ENCODE peak calls at places on chromosomes 5 and 9, in eight cellular contexts. One of them, this sample, is unnamed.

GRCh38 chr9:110197330-110198187 is 10.4 kb downstream of the C9orf152 start:
- DNase-seq in central memory CD4-positive, alpha-beta T cell: no peak
- DNase-seq in stimulated activated CD8-positive, alpha-beta memory T cell treated with anti-CD3 and anti-CD28 coated beads, Interleukin-12 subunit alpha, Interleukin-12 subunit beta, amount 100 ng/mL, for 1 hour: no peak
- DNase-seq in stimulated activated CD4-positive, alpha-beta T cell treated with anti-CD3 and anti-CD28 coated beads, Interleukin-4, amount 100 ng/mL, for 1 hour: no peak
- DNase-seq in GM04503: no peak
- DNase-seq in ureter: no peak
- DNase-seq in SK-N-SH: no peak
- DNase-seq in neuronal stem cell: no peak
- DNase-seq in this sample: no peak

GRCh38 chr9:128634651-128635262 is 21.9 kb downstream of the DYNC2I2 start:
- DNase-seq in stimulated activated CD8-positive, alpha-beta memory T cell treated with anti-CD3 and anti-CD28 coated beads, Interleukin-12 subunit alpha, Interleukin-12 subunit beta, amount 100 ng/mL, for 1 hour: no peak
- DNase-seq in GM04503: no peak
- DNase-seq in ureter: no peak
- DNase-seq in central memory CD4-positive, alpha-beta T cell: no peak
- DNase-seq in stimulated activated CD4-positive, alpha-beta T cell treated with anti-CD3 and anti-CD28 coated beads, Interleukin-4, amount 100 ng/mL, for 1 hour: no peak
- DNase-seq in neuronal stem cell: no peak
- DNase-seq in SK-N-SH: peak; percentile 27
- DNase-seq in this sample: no peak

GRCh38 chr5:131430794-131431193 is 166.9 kb downstream of the CDC42SE2 start:
- DNase-seq in neuronal stem cell: no peak
- DNase-seq in GM04503: no peak
- DNase-seq in ureter: no peak
- DNase-seq in stimulated activated CD4-positive, alpha-beta T cell treated with anti-CD3 and anti-CD28 coated beads, Interleukin-4, amount 100 ng/mL, for 1 hour: no peak
- DNase-seq in central memory CD4-positive, alpha-beta T cell: no peak
- DNase-seq in stimulated activated CD8-positive, alpha-beta memory T cell treated with anti-CD3 and anti-CD28 coated beads, Interleukin-12 subunit alpha, Interleukin-12 subunit beta, amount 100 ng/mL, for 1 hour: no peak
- DNase-seq in SK-N-SH: no peak
- DNase-seq in this sample: no peak

GRCh38 chr5:147658293-147658932 is 124.1 kb downstream of the JAKMIP2 start:
- DNase-seq in GM04503: no peak
- DNase-seq in ureter: no peak
- DNase-seq in stimulated activated CD4-positive, alpha-beta T cell treated with anti-CD3 and anti-CD28 coated beads, Interleukin-4, amount 100 ng/mL, for 1 hour: no peak
- DNase-seq in neuronal stem cell: no peak
- DNase-seq in central memory CD4-positive, alpha-beta T cell: no peak
- DNase-seq in SK-N-SH: no peak
- DNase-seq in stimulated activated CD8-positive, alpha-beta memory T cell treated with anti-CD3 and anti-CD28 coated beads, Interleukin-12 subunit alpha, Interleukin-12 subunit beta, amount 100 ng/mL, for 1 hour: no peak
- DNase-seq in this sample: no peak

GRCh38 chr9:16074962-16075361 is 522.1 kb downstream of the CCDC171 start:
- DNase-seq in stimulated activated CD8-positive, alpha-beta memory T cell treated with anti-CD3 and anti-CD28 coated beads, Interleukin-12 subunit alpha, Interleukin-12 subunit beta, amount 100 ng/mL, for 1 hour: no peak
- DNase-seq in SK-N-SH: no peak
- DNase-seq in neuronal stem cell: no peak
- DNase-seq in ureter: no peak
- DNase-seq in GM04503: no peak
- DNase-seq in central memory CD4-positive, alpha-beta T cell: no peak
- DNase-seq in stimulated activated CD4-positive, alpha-beta T cell treated with anti-CD3 and anti-CD28 coated beads, Interleukin-4, amount 100 ng/mL, for 1 hour: no peak
- DNase-seq in this sample: no peak

GRCh38 chr5:157750320-157750719 is 6.8 kb downstream of the LSM11 start:
- DNase-seq in SK-N-SH: no peak
- DNase-seq in stimulated activated CD4-positive, alpha-beta T cell treated with anti-CD3 and anti-CD28 coated beads, Interleukin-4, amount 100 ng/mL, for 1 hour: no peak
- DNase-seq in central memory CD4-positive, alpha-beta T cell: no peak
- DNase-seq in neuronal stem cell: no peak
- DNase-seq in ureter: no peak
- DNase-seq in stimulated activated CD8-positive, alpha-beta memory T cell treated with anti-CD3 and anti-CD28 coated beads, Interleukin-12 subunit alpha, Interleukin-12 subunit beta, amount 100 ng/mL, for 1 hour: no peak
- DNase-seq in GM04503: no peak
- DNase-seq in this sample: no peak

GRCh38 chr5:132203464-132203818 is 24.2 kb downstream of the P4HA2 start:
- DNase-seq in central memory CD4-positive, alpha-beta T cell: no peak
- DNase-seq in stimulated activated CD4-positive, alpha-beta T cell treated with anti-CD3 and anti-CD28 coated beads, Interleukin-4, amount 100 ng/mL, for 1 hour: no peak
- DNase-seq in stimulated activated CD8-positive, alpha-beta memory T cell treated with anti-CD3 and anti-CD28 coated beads, Interleukin-12 subunit alpha, Interleukin-12 subunit beta, amount 100 ng/mL, for 1 hour: no peak
- DNase-seq in ureter: no peak
- DNase-seq in neuronal stem cell: no peak
- DNase-seq in GM04503: no peak
- DNase-seq in SK-N-SH: no peak
- DNase-seq in this sample: no peak

GRCh38 chr5:6812800-6813731 is 99.8 kb downstream of the TENT4A start:
- DNase-seq in GM04503: peak; percentile 16
- DNase-seq in neuronal stem cell: no peak
- DNase-seq in stimulated activated CD8-positive, alpha-beta memory T cell treated with anti-CD3 and anti-CD28 coated beads, Interleukin-12 subunit alpha, Interleukin-12 subunit beta, amount 100 ng/mL, for 1 hour: no peak
- DNase-seq in SK-N-SH: no peak
- DNase-seq in stimulated activated CD4-positive, alpha-beta T cell treated with anti-CD3 and anti-CD28 coated beads, Interleukin-4, amount 100 ng/mL, for 1 hour: no peak
- DNase-seq in ureter: peak; percentile 61
- DNase-seq in central memory CD4-positive, alpha-beta T cell: no peak
- DNase-seq in this sample: no peak

GRCh38 chr5:78295035-78295961 is 800 bp upstream of the AP3B1 start:
- DNase-seq in stimulated activated CD8-positive, alpha-beta memory T cell treated with anti-CD3 and anti-CD28 coated beads, Interleukin-12 subunit alpha, Interleukin-12 subunit beta, amount 100 ng/mL, for 1 hour: peak; percentile 24
- DNase-seq in neuronal stem cell: no peak
- DNase-seq in ureter: peak; percentile 43
- DNase-seq in stimulated activated CD4-positive, alpha-beta T cell treated with anti-CD3 and anti-CD28 coated beads, Interleukin-4, amount 100 ng/mL, for 1 hour: peak; percentile 39
- DNase-seq in central memory CD4-positive, alpha-beta T cell: peak; percentile 58
- DNase-seq in SK-N-SH: peak; percentile 29
- DNase-seq in GM04503: no peak
- DNase-seq in this sample: peak; percentile 48

GRCh38 chr5:135761746-135762145 is 72.7 kb upstream of the SLC25A48 start:
- DNase-seq in central memory CD4-positive, alpha-beta T cell: no peak
- DNase-seq in ureter: no peak
- DNase-seq in GM04503: no peak
- DNase-seq in stimulated activated CD4-positive, alpha-beta T cell treated with anti-CD3 and anti-CD28 coated beads, Interleukin-4, amount 100 ng/mL, for 1 hour: no peak
- DNase-seq in neuronal stem cell: no peak
- DNase-seq in stimulated activated CD8-positive, alpha-beta memory T cell treated with anti-CD3 and anti-CD28 coated beads, Interleukin-12 subunit alpha, Interleukin-12 subunit beta, amount 100 ng/mL, for 1 hour: no peak
- DNase-seq in SK-N-SH: no peak
- DNase-seq in this sample: no peak

GRCh38 chr9:136399176-136400037 is 563 bp downstream of the SNAPC4 start:
- DNase-seq in stimulated activated CD4-positive, alpha-beta T cell treated with anti-CD3 and anti-CD28 coated beads, Interleukin-4, amount 100 ng/mL, for 1 hour: peak; percentile 56
- DNase-seq in SK-N-SH: peak; percentile 61
- DNase-seq in stimulated activated CD8-positive, alpha-beta memory T cell treated with anti-CD3 and anti-CD28 coated beads, Interleukin-12 subunit alpha, Interleukin-12 subunit beta, amount 100 ng/mL, for 1 hour: no peak
- DNase-seq in GM04503: no peak
- DNase-seq in neuronal stem cell: no peak
- DNase-seq in central memory CD4-positive, alpha-beta T cell: peak; percentile 22
- DNase-seq in ureter: no peak
- DNase-seq in this sample: peak; percentile 38

GRCh38 chr9:129868571-129869486 is 33.6 kb downstream of the USP20 start:
- DNase-seq in SK-N-SH: no peak
- DNase-seq in stimulated activated CD4-positive, alpha-beta T cell treated with anti-CD3 and anti-CD28 coated beads, Interleukin-4, amount 100 ng/mL, for 1 hour: peak; percentile 80
- DNase-seq in neuronal stem cell: no peak
- DNase-seq in GM04503: no peak
- DNase-seq in stimulated activated CD8-positive, alpha-beta memory T cell treated with anti-CD3 and anti-CD28 coated beads, Interleukin-12 subunit alpha, Interleukin-12 subunit beta, amount 100 ng/mL, for 1 hour: peak; percentile 81
- DNase-seq in central memory CD4-positive, alpha-beta T cell: peak; percentile 97
- DNase-seq in ureter: no peak
- DNase-seq in this sample: no peak

GRCh38 chr5:62568800-62569432 is 9.7 kb upstream of the LRRC70 start:
- DNase-seq in SK-N-SH: no peak
- DNase-seq in ureter: no peak
- DNase-seq in stimulated activated CD8-positive, alpha-beta memory T cell treated with anti-CD3 and anti-CD28 coated beads, Interleukin-12 subunit alpha, Interleukin-12 subunit beta, amount 100 ng/mL, for 1 hour: no peak
- DNase-seq in stimulated activated CD4-positive, alpha-beta T cell treated with anti-CD3 and anti-CD28 coated beads, Interleukin-4, amount 100 ng/mL, for 1 hour: no peak
- DNase-seq in neuronal stem cell: no peak
- DNase-seq in central memory CD4-positive, alpha-beta T cell: no peak
- DNase-seq in GM04503: no peak
- DNase-seq in this sample: no peak

GRCh38 chr5:132747064-132747692 is at the start of gene CCNI2:
- DNase-seq in SK-N-SH: peak; percentile 87
- DNase-seq in central memory CD4-positive, alpha-beta T cell: peak; percentile 71
- DNase-seq in ureter: no peak
- DNase-seq in stimulated activated CD4-positive, alpha-beta T cell treated with anti-CD3 and anti-CD28 coated beads, Interleukin-4, amount 100 ng/mL, for 1 hour: peak; percentile 74
- DNase-seq in stimulated activated CD8-positive, alpha-beta memory T cell treated with anti-CD3 and anti-CD28 coated beads, Interleukin-12 subunit alpha, Interleukin-12 subunit beta, amount 100 ng/mL, for 1 hour: peak; percentile 45
- DNase-seq in neuronal stem cell: no peak
- DNase-seq in GM04503: no peak
- DNase-seq in this sample: peak; percentile 29

GRCh38 chr5:115414406-115415142 is 118.1 kb upstream of the CCDC112 start:
- DNase-seq in central memory CD4-positive, alpha-beta T cell: no peak
- DNase-seq in GM04503: peak; percentile 77
- DNase-seq in stimulated activated CD8-positive, alpha-beta memory T cell treated with anti-CD3 and anti-CD28 coated beads, Interleukin-12 subunit alpha, Interleukin-12 subunit beta, amount 100 ng/mL, for 1 hour: no peak
- DNase-seq in SK-N-SH: no peak
- DNase-seq in stimulated activated CD4-positive, alpha-beta T cell treated with anti-CD3 and anti-CD28 coated beads, Interleukin-4, amount 100 ng/mL, for 1 hour: no peak
- DNase-seq in ureter: no peak
- DNase-seq in neuronal stem cell: no peak
- DNase-seq in this sample: no peak

GRCh38 chr5:171137768-171138540 is 171.1 kb upstream of the TLX3 start:
- DNase-seq in stimulated activated CD8-positive, alpha-beta memory T cell treated with anti-CD3 and anti-CD28 coated beads, Interleukin-12 subunit alpha, Interleukin-12 subunit beta, amount 100 ng/mL, for 1 hour: no peak
- DNase-seq in GM04503: no peak
- DNase-seq in central memory CD4-positive, alpha-beta T cell: no peak
- DNase-seq in SK-N-SH: no peak
- DNase-seq in stimulated activated CD4-positive, alpha-beta T cell treated with anti-CD3 and anti-CD28 coated beads, Interleukin-4, amount 100 ng/mL, for 1 hour: no peak
- DNase-seq in ureter: no peak
- DNase-seq in neuronal stem cell: no peak
- DNase-seq in this sample: no peak

GRCh38 chr5:27978322-27978721 is 939.9 kb upstream of the CDH9 start:
- DNase-seq in central memory CD4-positive, alpha-beta T cell: no peak
- DNase-seq in ureter: no peak
- DNase-seq in neuronal stem cell: no peak
- DNase-seq in stimulated activated CD8-positive, alpha-beta memory T cell treated with anti-CD3 and anti-CD28 coated beads, Interleukin-12 subunit alpha, Interleukin-12 subunit beta, amount 100 ng/mL, for 1 hour: no peak
- DNase-seq in stimulated activated CD4-positive, alpha-beta T cell treated with anti-CD3 and anti-CD28 coated beads, Interleukin-4, amount 100 ng/mL, for 1 hour: no peak
- DNase-seq in GM04503: no peak
- DNase-seq in SK-N-SH: no peak
- DNase-seq in this sample: no peak

GRCh38 chr9:73152953-73153352 is 1.3 kb downstream of the ANXA1 start:
- DNase-seq in neuronal stem cell: no peak
- DNase-seq in stimulated activated CD8-positive, alpha-beta memory T cell treated with anti-CD3 and anti-CD28 coated beads, Interleukin-12 subunit alpha, Interleukin-12 subunit beta, amount 100 ng/mL, for 1 hour: no peak
- DNase-seq in SK-N-SH: no peak
- DNase-seq in ureter: no peak
- DNase-seq in stimulated activated CD4-positive, alpha-beta T cell treated with anti-CD3 and anti-CD28 coated beads, Interleukin-4, amount 100 ng/mL, for 1 hour: no peak
- DNase-seq in GM04503: no peak
- DNase-seq in central memory CD4-positive, alpha-beta T cell: peak; percentile 44
- DNase-seq in this sample: no peak

GRCh38 chr5:154134499-154134898 is 56.0 kb upstream of the GALNT10 start:
- DNase-seq in central memory CD4-positive, alpha-beta T cell: no peak
- DNase-seq in neuronal stem cell: no peak
- DNase-seq in stimulated activated CD4-positive, alpha-beta T cell treated with anti-CD3 and anti-CD28 coated beads, Interleukin-4, amount 100 ng/mL, for 1 hour: no peak
- DNase-seq in SK-N-SH: no peak
- DNase-seq in stimulated activated CD8-positive, alpha-beta memory T cell treated with anti-CD3 and anti-CD28 coated beads, Interleukin-12 subunit alpha, Interleukin-12 subunit beta, amount 100 ng/mL, for 1 hour: no peak
- DNase-seq in GM04503: no peak
- DNase-seq in ureter: no peak
- DNase-seq in this sample: no peak

GRCh38 chr9:92138157-92138959 is 23.1 kb upstream of the SPTLC1 start:
- DNase-seq in ureter: no peak
- DNase-seq in GM04503: no peak
- DNase-seq in central memory CD4-positive, alpha-beta T cell: peak; percentile 62
- DNase-seq in stimulated activated CD4-positive, alpha-beta T cell treated with anti-CD3 and anti-CD28 coated beads, Interleukin-4, amount 100 ng/mL, for 1 hour: peak; percentile 80
- DNase-seq in stimulated activated CD8-positive, alpha-beta memory T cell treated with anti-CD3 and anti-CD28 coated beads, Interleukin-12 subunit alpha, Interleukin-12 subunit beta, amount 100 ng/mL, for 1 hour: peak; percentile 53
- DNase-seq in neuronal stem cell: peak; percentile 72
- DNase-seq in SK-N-SH: peak; percentile 87
- DNase-seq in this sample: peak; percentile 55

GRCh38 chr5:133387621-133388020 is 224.7 kb downstream of the FSTL4 start:
- DNase-seq in ureter: peak; percentile 30
- DNase-seq in SK-N-SH: no peak
- DNase-seq in central memory CD4-positive, alpha-beta T cell: no peak
- DNase-seq in stimulated activated CD8-positive, alpha-beta memory T cell treated with anti-CD3 and anti-CD28 coated beads, Interleukin-12 subunit alpha, Interleukin-12 subunit beta, amount 100 ng/mL, for 1 hour: no peak
- DNase-seq in stimulated activated CD4-positive, alpha-beta T cell treated with anti-CD3 and anti-CD28 coated beads, Interleukin-4, amount 100 ng/mL, for 1 hour: no peak
- DNase-seq in GM04503: no peak
- DNase-seq in neuronal stem cell: no peak
- DNase-seq in this sample: no peak

GRCh38 chr9:136009516-136009915 is 48.3 kb upstream of the UBAC1 start:
- DNase-seq in central memory CD4-positive, alpha-beta T cell: no peak
- DNase-seq in ureter: no peak
- DNase-seq in SK-N-SH: no peak
- DNase-seq in stimulated activated CD4-positive, alpha-beta T cell treated with anti-CD3 and anti-CD28 coated beads, Interleukin-4, amount 100 ng/mL, for 1 hour: no peak
- DNase-seq in stimulated activated CD8-positive, alpha-beta memory T cell treated with anti-CD3 and anti-CD28 coated beads, Interleukin-12 subunit alpha, Interleukin-12 subunit beta, amount 100 ng/mL, for 1 hour: no peak
- DNase-seq in neuronal stem cell: no peak
- DNase-seq in GM04503: no peak
- DNase-seq in this sample: no peak

GRCh38 chr5:76521240-76521758 is 101.9 kb downstream of the F2RL2 start:
- DNase-seq in stimulated activated CD8-positive, alpha-beta memory T cell treated with anti-CD3 and anti-CD28 coated beads, Interleukin-12 subunit alpha, Interleukin-12 subunit beta, amount 100 ng/mL, for 1 hour: no peak
- DNase-seq in central memory CD4-positive, alpha-beta T cell: peak; percentile 7
- DNase-seq in stimulated activated CD4-positive, alpha-beta T cell treated with anti-CD3 and anti-CD28 coated beads, Interleukin-4, amount 100 ng/mL, for 1 hour: no peak
- DNase-seq in ureter: no peak
- DNase-seq in SK-N-SH: no peak
- DNase-seq in GM04503: peak; percentile 10
- DNase-seq in neuronal stem cell: no peak
- DNase-seq in this sample: peak; percentile 15

GRCh38 chr5:124747770-124748686 is 1.6 kb upstream of the ZNF608 start:
- DNase-seq in stimulated activated CD4-positive, alpha-beta T cell treated with anti-CD3 and anti-CD28 coated beads, Interleukin-4, amount 100 ng/mL, for 1 hour: no peak
- DNase-seq in GM04503: no peak
- DNase-seq in SK-N-SH: no peak
- DNase-seq in neuronal stem cell: no peak
- DNase-seq in central memory CD4-positive, alpha-beta T cell: no peak
- DNase-seq in ureter: no peak
- DNase-seq in stimulated activated CD8-positive, alpha-beta memory T cell treated with anti-CD3 and anti-CD28 coated beads, Interleukin-12 subunit alpha, Interleukin-12 subunit beta, amount 100 ng/mL, for 1 hour: no peak
- DNase-seq in this sample: peak; percentile 86